ENCODE peak calls at places on chromosomes 2 and 18, in four cellular contexts. One of them, this sample, is unnamed.

GRCh38 chr18:66819235-66819634 is 215.3 kb upstream of the CDH19 start:
- DNase-seq in glutamatergic neuron: no peak
- DNase-seq in dorsolateral prefrontal cortex: no peak
- DNase-seq in body of pancreas: no peak
- DNase-seq in this sample: no peak

GRCh38 chr18:36757081-36757480 is 71.7 kb downstream of the TPGS2 start:
- DNase-seq in glutamatergic neuron: no peak
- DNase-seq in dorsolateral prefrontal cortex: no peak
- DNase-seq in body of pancreas: peak
- DNase-seq in this sample: no peak

GRCh38 chr2:217666338-217666737 is 336.5 kb downstream of the TNS1 start:
- DNase-seq in dorsolateral prefrontal cortex: no peak
- DNase-seq in glutamatergic neuron: no peak
- DNase-seq in body of pancreas: no peak
- DNase-seq in this sample: no peak

GRCh38 chr2:35204881-35205280 is 1150.7 kb upstream of the CRIM1 start:
- DNase-seq in glutamatergic neuron: no peak
- DNase-seq in dorsolateral prefrontal cortex: no peak
- DNase-seq in body of pancreas: no peak
- DNase-seq in this sample: no peak

GRCh38 chr2:201447116-201447515 is 4.1 kb downstream of the TRAK2 start:
- DNase-seq in body of pancreas: no peak
- DNase-seq in dorsolateral prefrontal cortex: no peak
- DNase-seq in glutamatergic neuron: no peak
- DNase-seq in this sample: no peak

GRCh38 chr18:28884304-28884703 is 707.4 kb upstream of the CDH2 start:
- DNase-seq in body of pancreas: no peak
- DNase-seq in dorsolateral prefrontal cortex: no peak
- DNase-seq in glutamatergic neuron: no peak
- DNase-seq in this sample: no peak

GRCh38 chr2:26178746-26179436 is 6.0 kb downstream of the GAREM2 start:
- DNase-seq in dorsolateral prefrontal cortex: no peak
- DNase-seq in glutamatergic neuron: peak
- DNase-seq in body of pancreas: peak
- DNase-seq in this sample: no peak

GRCh38 chr2:41836944-41837343 is 210.9 kb upstream of the PKDCC start:
- DNase-seq in dorsolateral prefrontal cortex: no peak
- DNase-seq in body of pancreas: no peak
- DNase-seq in glutamatergic neuron: no peak
- DNase-seq in this sample: no peak

GRCh38 chr2:10665833-10666232 is 23.9 kb downstream of the NOL10 start:
- DNase-seq in dorsolateral prefrontal cortex: no peak
- DNase-seq in body of pancreas: no peak
- DNase-seq in glutamatergic neuron: no peak
- DNase-seq in this sample: no peak

GRCh38 chr18:22831441-22831904 is 101.7 kb upstream of the RBBP8 start:
- DNase-seq in body of pancreas: no peak
- DNase-seq in glutamatergic neuron: no peak
- DNase-seq in dorsolateral prefrontal cortex: no peak
- DNase-seq in this sample: no peak

GRCh38 chr2:232341739-232342126 is 36.8 kb upstream of the ALPP start:
- DNase-seq in dorsolateral prefrontal cortex: no peak
- DNase-seq in glutamatergic neuron: peak
- DNase-seq in body of pancreas: no peak
- DNase-seq in this sample: no peak

GRCh38 chr2:235925250-235925919 is 242.8 kb downstream of the GBX2 start:
- DNase-seq in dorsolateral prefrontal cortex: no peak
- DNase-seq in glutamatergic neuron: no peak
- DNase-seq in body of pancreas: no peak
- DNase-seq in this sample: no peak

GRCh38 chr2:145593991-145594702 is 1074.2 kb upstream of the ZEB2 start:
- DNase-seq in glutamatergic neuron: no peak
- DNase-seq in body of pancreas: peak
- DNase-seq in dorsolateral prefrontal cortex: no peak
- DNase-seq in this sample: no peak

GRCh38 chr2:164745012-164745797 is 96.4 kb downstream of the COBLL1 start:
- DNase-seq in glutamatergic neuron: no peak
- DNase-seq in body of pancreas: no peak
- DNase-seq in dorsolateral prefrontal cortex: no peak
- DNase-seq in this sample: no peak

GRCh38 chr2:42132066-42132965 is 36.8 kb upstream of the EML4 start:
- DNase-seq in body of pancreas: no peak
- DNase-seq in glutamatergic neuron: no peak
- DNase-seq in dorsolateral prefrontal cortex: no peak
- DNase-seq in this sample: peak

GRCh38 chr2:202050652-202051051 is 17.0 kb downstream of the FZD7 start:
- DNase-seq in body of pancreas: no peak
- DNase-seq in glutamatergic neuron: no peak
- DNase-seq in dorsolateral prefrontal cortex: no peak
- DNase-seq in this sample: no peak

GRCh38 chr2:173017657-173018420 is 57.8 kb upstream of the MAP3K20 start:
- DNase-seq in body of pancreas: no peak
- DNase-seq in dorsolateral prefrontal cortex: no peak
- DNase-seq in glutamatergic neuron: no peak
- DNase-seq in this sample: no peak

GRCh38 chr2:173027181-173028128 is 48.2 kb upstream of the MAP3K20 start:
- DNase-seq in dorsolateral prefrontal cortex: peak
- DNase-seq in body of pancreas: peak
- DNase-seq in glutamatergic neuron: peak
- DNase-seq in this sample: peak

GRCh38 chr2:173023718-173024117 is 51.9 kb upstream of the MAP3K20 start:
- DNase-seq in glutamatergic neuron: no peak
- DNase-seq in dorsolateral prefrontal cortex: no peak
- DNase-seq in body of pancreas: no peak
- DNase-seq in this sample: no peak

GRCh38 chr2:173016451-173016850 is 59.2 kb upstream of the MAP3K20 start:
- DNase-seq in body of pancreas: no peak
- DNase-seq in dorsolateral prefrontal cortex: no peak
- DNase-seq in glutamatergic neuron: no peak
- DNase-seq in this sample: no peak

GRCh38 chr2:173021939-173022371 is 53.7 kb upstream of the MAP3K20 start:
- DNase-seq in body of pancreas: peak
- DNase-seq in glutamatergic neuron: no peak
- DNase-seq in dorsolateral prefrontal cortex: no peak
- DNase-seq in this sample: no peak
- TF ChIP-seq CTCF in body of pancreas: no peak
- TF ChIP-seq CTCF in glutamatergic neuron: no peak
- TF ChIP-seq CTCF in dorsolateral prefrontal cortex: no peak
- TF ChIP-seq CTCF in this sample: peak

DNA sequence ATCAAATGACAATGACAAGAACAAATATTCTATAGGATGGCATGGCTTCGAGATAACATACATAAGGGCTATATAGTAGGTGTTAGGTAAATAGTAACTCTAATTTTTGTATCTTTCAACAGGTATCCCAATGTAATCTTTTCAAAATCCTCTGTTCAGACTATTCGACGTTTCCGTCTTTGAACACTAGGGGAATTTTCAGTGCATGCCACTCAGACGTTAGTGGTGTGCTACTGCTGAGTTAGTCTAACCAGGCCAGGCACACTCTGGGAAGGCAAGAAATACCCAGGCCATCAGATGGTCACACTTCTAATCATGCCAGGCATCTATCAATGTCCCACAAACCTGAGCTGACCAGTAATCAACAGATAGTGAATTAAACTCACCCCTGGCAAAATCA is 14.6 kb upstream of the CREG2 start:
- DNase-seq in dorsolateral prefrontal cortex: no peak
- DNase-seq in glutamatergic neuron: no peak
- DNase-seq in body of pancreas: no peak
- DNase-seq in this sample: no peak
- TF ChIP-seq CTCF in dorsolateral prefrontal cortex: no peak
- TF ChIP-seq CTCF in glutamatergic neuron: peak
- TF ChIP-seq CTCF in body of pancreas: no peak
- TF ChIP-seq CTCF in this sample: peak

DNA sequence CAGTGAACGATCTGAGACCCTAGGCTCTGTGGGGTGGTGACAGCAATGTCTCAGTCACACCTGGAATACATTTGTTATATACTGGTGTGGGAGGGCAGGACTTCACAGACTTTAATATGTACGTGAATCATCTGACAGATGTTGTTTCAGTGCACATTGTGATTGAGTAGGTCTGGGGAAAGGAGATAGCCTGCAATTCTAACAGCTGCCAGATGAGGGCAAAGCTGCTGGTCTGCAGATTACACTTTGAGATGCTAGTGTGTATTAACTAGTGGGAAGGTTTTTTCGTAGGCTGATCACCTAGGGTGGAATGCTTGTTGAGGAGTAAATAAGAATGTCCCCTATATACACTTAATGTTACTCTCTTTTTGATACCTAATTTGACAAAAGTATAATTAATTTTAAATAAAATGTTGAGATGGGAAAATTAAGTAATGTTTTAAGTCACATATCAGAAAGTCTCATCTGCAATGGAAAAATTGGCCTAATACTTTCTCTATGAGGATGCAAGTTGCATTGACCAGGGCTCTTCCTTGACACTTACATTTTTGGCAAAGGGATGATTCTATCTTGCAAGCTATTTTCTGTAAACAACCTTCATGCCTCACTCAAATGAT is 496.9 kb upstream of the HNMT start:
- DNase-seq in dorsolateral prefrontal cortex: peak
- DNase-seq in glutamatergic neuron: peak
- DNase-seq in body of pancreas: peak
- DNase-seq in this sample: no peak
- TF ChIP-seq CTCF in dorsolateral prefrontal cortex: peak
- TF ChIP-seq CTCF in glutamatergic neuron: peak
- TF ChIP-seq CTCF in body of pancreas: peak
- TF ChIP-seq CTCF in this sample: peak

GRCh38 chr2:133039531-133039930 is 369.5 kb upstream of the LYPD1 start:
- DNase-seq in body of pancreas: no peak
- DNase-seq in dorsolateral prefrontal cortex: no peak
- DNase-seq in glutamatergic neuron: no peak
- DNase-seq in this sample: no peak
- TF ChIP-seq CTCF in body of pancreas: no peak
- TF ChIP-seq CTCF in dorsolateral prefrontal cortex: no peak
- TF ChIP-seq CTCF in glutamatergic neuron: no peak
- TF ChIP-seq CTCF in this sample: no peak

DNA sequence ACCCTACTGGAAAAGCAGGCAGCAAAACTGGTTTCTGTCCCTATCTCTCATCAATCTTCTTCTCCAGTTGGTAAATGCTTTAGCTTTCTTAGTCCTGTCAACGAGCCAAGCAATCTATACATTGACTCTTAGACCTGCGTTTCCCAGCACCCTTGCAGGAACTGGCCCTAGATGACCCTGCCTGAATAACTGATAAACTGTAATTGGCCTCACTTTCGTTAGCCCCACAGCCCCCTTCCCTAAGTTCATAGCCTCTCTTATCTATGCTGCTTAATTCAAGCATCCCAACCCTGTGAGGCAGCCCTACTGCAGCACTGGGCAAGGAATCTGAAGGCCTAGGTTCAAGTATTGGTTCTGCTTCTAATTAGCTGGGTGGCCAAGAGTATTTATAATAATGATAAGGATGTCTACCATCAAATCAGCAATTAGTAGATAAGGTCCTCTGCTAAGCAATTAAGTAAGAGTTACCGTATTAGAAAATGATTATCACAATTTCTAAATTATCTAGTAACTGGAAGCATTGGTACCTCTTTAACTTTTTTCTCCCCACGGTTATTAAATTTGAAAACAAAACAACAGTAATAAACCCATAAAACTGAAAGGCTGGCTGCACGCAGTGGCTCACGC is 86.4 kb upstream of the RMDN2 start:
- DNase-seq in dorsolateral prefrontal cortex: no peak
- DNase-seq in body of pancreas: no peak
- DNase-seq in glutamatergic neuron: no peak
- DNase-seq in this sample: peak
- TF ChIP-seq CTCF in dorsolateral prefrontal cortex: no peak
- TF ChIP-seq CTCF in body of pancreas: no peak
- TF ChIP-seq CTCF in glutamatergic neuron: no peak
- TF ChIP-seq CTCF in this sample: no peak

DNA sequence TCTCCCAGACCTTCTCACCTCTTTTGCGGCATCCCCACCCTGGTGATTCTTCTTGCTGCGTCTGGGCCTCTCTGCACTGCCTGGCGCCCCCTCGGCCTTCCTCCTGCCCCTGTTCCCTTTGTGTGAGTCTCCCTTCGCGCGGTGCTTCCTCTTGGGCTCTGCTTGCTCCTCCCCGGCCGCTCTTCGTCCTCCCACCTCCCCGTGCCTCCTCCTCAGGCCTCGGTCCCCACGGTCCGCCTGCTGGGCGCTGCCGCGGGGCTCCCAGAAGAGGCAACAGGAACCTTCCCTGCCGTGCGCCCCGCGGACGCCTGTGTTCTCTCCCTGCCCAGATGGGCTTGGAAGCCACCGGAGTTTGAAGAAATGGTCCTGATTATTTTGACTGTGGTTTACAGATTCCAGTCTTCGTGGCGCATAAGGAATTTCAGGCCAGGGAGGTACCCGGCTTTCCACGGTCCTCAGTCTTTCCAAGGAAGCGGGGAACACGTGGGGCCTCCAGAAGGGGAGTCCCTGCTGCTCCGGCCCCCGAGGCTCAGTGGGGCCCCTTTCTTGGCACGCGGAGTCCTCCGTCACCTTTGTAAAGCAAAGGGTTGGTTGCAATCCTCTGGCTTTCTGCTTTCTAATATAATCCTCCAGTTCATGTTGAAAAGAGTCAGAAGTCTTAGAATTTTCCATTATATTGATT is 13.1 kb downstream of the RNU2-63P start:
- DNase-seq in dorsolateral prefrontal cortex: no peak
- DNase-seq in body of pancreas: no peak
- DNase-seq in glutamatergic neuron: peak
- DNase-seq in this sample: no peak
- TF ChIP-seq CTCF in dorsolateral prefrontal cortex: no peak
- TF ChIP-seq CTCF in body of pancreas: no peak
- TF ChIP-seq CTCF in glutamatergic neuron: no peak
- TF ChIP-seq CTCF in this sample: no peak